ENCODE peak calls at places on chromosomes 7 and 10, in six cellular contexts. Y is A673, H is IMR-90, K is cardiac fibroblast, Q is HCT116, Z is mucosa of descending colon. X is an unnamed sample.

GRCh38 chr10:64275774-64276173 is 754.6 kb downstream of the REEP3 start:
- DNase-seq in Y (no peak), H (no peak), K (no peak), Q (no peak), Z (no peak), X (no peak)

GRCh38 chr10:31578951-31579350 is 259.9 kb downstream of the ZEB1 start:
- DNase-seq in Y (no peak), H (no peak), K (no peak), Q (no peak), Z (no peak), X (no peak)

GRCh38 chr7:144866189-144866588 is 30.3 kb upstream of the TPK1 start:
- DNase-seq in Y (no peak), H (no peak), K (no peak), Q (no peak), Z (no peak), X (no peak)

GRCh38 chr10:75546004-75546403 is 114.6 kb downstream of the LRMDA start:
- DNase-seq in Y (no peak), H (no peak), K (peak; percentile 19), Q (no peak), Z (no peak), X (peak; percentile 12)

GRCh38 chr7:2010101-2010500 is 222.6 kb downstream of the MAD1L1 start:
- DNase-seq in Y (no peak), H (no peak), K (no peak), Q (no peak), Z (peak; percentile 11), X (no peak)

GRCh38 chr10:28494420-28494819 is 38.5 kb upstream of the WAC start:
- DNase-seq in Y (no peak), H (no peak), K (no peak), Q (no peak), Z (no peak), X (no peak)

GRCh38 chr7:71652551-71652950 is 520.6 kb downstream of the GALNT17 start:
- DNase-seq in Y (no peak), H (no peak), K (no peak), Q (no peak), Z (no peak), X (no peak)

GRCh38 chr10:110074298-110074697 is 66.5 kb downstream of the ADD3 start:
- DNase-seq in Y (no peak), H (no peak), K (peak; percentile 75), Q (no peak), Z (no peak), X (peak; percentile 33)

GRCh38 chr10:89327803-89328441 is at the start of gene IFIT3:
- DNase-seq in Y (peak; percentile 91), H (peak; percentile 96), K (peak; percentile 96), Q (peak; percentile 44), Z (no peak), X (peak; percentile 98)

GRCh38 chr10:125079091-125079600 is 81.2 kb downstream of the CTBP2 start:
- DNase-seq in Y (no peak), H (no peak), K (no peak), Q (no peak), Z (no peak), X (no peak)

GRCh38 chr10:131099028-131099427 is 212.5 kb downstream of the TCERG1L start:
- DNase-seq in Y (no peak), H (no peak), K (no peak), Q (no peak), Z (no peak), X (no peak)

GRCh38 chr7:30224511-30225031 is 59.8 kb upstream of the ZNRF2 start:
- DNase-seq in Y (no peak), H (peak; percentile 30), K (peak; percentile 71), Q (no peak), Z (no peak), X (peak; percentile 94)

GRCh38 chr7:84013616-84014240 is 180.9 kb downstream of the SEMA3A start:
- DNase-seq in Y (no peak), H (no peak), K (no peak), Q (no peak), Z (no peak), X (no peak)

GRCh38 chr10:110397856-110398255 is 93.1 kb upstream of the SMNDC1 start:
- DNase-seq in Y (no peak), H (no peak), K (no peak), Q (no peak), Z (no peak), X (no peak)

GRCh38 chr10:37684765-37685164 is 172.6 kb downstream of the ZNF248 start:
- DNase-seq in Y (no peak), H (no peak), K (no peak), Q (no peak), Z (no peak), X (no peak)

GRCh38 chr10:130234171-130234965 is 98.2 kb downstream of the GLRX3 start:
- DNase-seq in Y (no peak), H (no peak), K (no peak), Q (no peak), Z (no peak), X (no peak)

GRCh38 chr7:7895004-7895650 is 73.5 kb upstream of the GLCCI1 start:
- DNase-seq in Y (no peak), H (no peak), K (no peak), Q (no peak), Z (no peak), X (no peak)

GRCh38 chr7:179209-179681 is 13.1 kb upstream of the FAM20C start:
- DNase-seq in Y (no peak), H (no peak), K (no peak), Q (no peak), Z (no peak), X (no peak)

GRCh38 chr10:31317652-31318381 is 1.2 kb upstream of the ZEB1 start:
- DNase-seq in Y (no peak), H (no peak), K (no peak), Q (no peak), Z (peak; percentile 71), X (no peak)

GRCh38 chr10:124403548-124403947 is 15.2 kb downstream of the OAT start:
- DNase-seq in Y (peak; percentile 88), H (peak; percentile 81), K (peak; percentile 89), Q (peak; percentile 89), Z (no peak), X (peak; percentile 95)

GRCh38 chr7:140485463-140486265 is 6.4 kb upstream of the MKRN1 start:
- DNase-seq in Y (no peak), H (no peak), K (no peak), Q (no peak), Z (peak; percentile 67), X (no peak)

GRCh38 chr10:13669182-13669860 is 82.6 kb downstream of the PRPF18 start:
- DNase-seq in Y (no peak), H (no peak), K (no peak), Q (no peak), Z (no peak), X (no peak)

GRCh38 chr7:48085942-48086341 is 3.1 kb upstream of the UPP1 start:
- DNase-seq in Y (no peak), H (no peak), K (no peak), Q (no peak), Z (no peak), X (no peak)

GRCh38 chr10:6757119-6757518 is 177.0 kb upstream of the PRKCQ start:
- DNase-seq in Y (no peak), H (no peak), K (no peak), Q (no peak), Z (no peak), X (no peak)

GRCh38 chr7:6640246-6640721 is 3.2 kb downstream of the ZNF316 start:
- DNase-seq in Y (peak; percentile 70), H (peak; percentile 31), K (peak; percentile 56), Q (no peak), Z (no peak), X (peak; percentile 63)

GRCh38 chr7:18499407-18500197 is 4.1 kb downstream of the HDAC9 start:
- DNase-seq in Y (no peak), H (no peak), K (peak; percentile 27), Q (no peak), Z (no peak), X (no peak)

GRCh38 chr10:17062493-17063487 is 66.8 kb downstream of the CUBN start:
- DNase-seq in Y (peak; percentile 75), H (peak; percentile 88), K (peak; percentile 75), Q (peak; percentile 86), Z (no peak), X (peak; percentile 93)

GRCh38 chr7:120464104-120464503 is 191.1 kb downstream of the KCND2 start:
- DNase-seq in Y (no peak), H (no peak), K (no peak), Q (no peak), Z (no peak), X (no peak)

GRCh38 chr7:93053946-93054943 is 63.5 kb downstream of the SAMD9 start:
- DNase-seq in Y (no peak), H (no peak), K (no peak), Q (no peak), Z (peak; percentile 47), X (no peak)

GRCh38 chr7:102875700-102876192 is 37.1 kb upstream of the LRRC17 start:
- DNase-seq in Y (peak; percentile 59), H (peak; percentile 100), K (peak; percentile 92), Q (peak; percentile 98), Z (no peak), X (peak; percentile 99)

GRCh38 chr10:4532467-4532866 is 293.5 kb upstream of the AKR1E2 start:
- DNase-seq in Y (no peak), H (peak; percentile 66), K (peak; percentile 84), Q (no peak), Z (no peak), X (peak; percentile 83)

GRCh38 chr7:17772581-17773288 is 167.6 kb downstream of the SNX13 start:
- DNase-seq in Y (no peak), H (no peak), K (peak; percentile 11), Q (no peak), Z (no peak), X (peak; percentile 6)

DNA sequence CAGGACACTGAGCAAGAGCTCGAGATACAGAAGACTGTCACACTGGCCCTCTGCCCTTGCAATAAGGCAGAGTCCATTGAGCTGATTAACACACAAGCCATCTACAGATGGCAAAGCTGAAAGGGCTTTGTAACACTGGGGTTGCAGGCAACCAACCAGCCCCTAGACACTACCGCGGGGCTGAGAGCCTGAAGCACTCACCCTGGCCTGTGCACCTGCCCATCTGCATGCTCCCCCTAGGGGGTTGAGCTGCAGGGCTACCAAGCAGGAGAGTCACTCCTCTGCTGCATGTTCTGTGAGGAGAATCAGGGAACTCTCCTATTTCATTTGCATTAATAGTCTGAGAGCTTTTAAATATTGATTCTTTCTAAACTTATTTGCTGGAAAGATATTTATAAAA is 128.1 kb upstream of the VIPR2 start:
- DNase-seq in Y (no peak), H (no peak), K (no peak), Q (no peak), Z (no peak), X (no peak)
- TF ChIP-seq CTCF in Y (no peak), H (no peak), K (no peak), Q (no peak), Z (no peak), X (no peak)

GRCh38 chr10:1696106-1696505 is 41.2 kb downstream of the ADARB2 start:
- DNase-seq in Y (no peak), H (no peak), K (no peak), Q (no peak), Z (no peak), X (no peak)

GRCh38 chr10:1698185-1698584 is 39.1 kb downstream of the ADARB2 start:
- DNase-seq in Y (no peak), H (no peak), K (no peak), Q (no peak), Z (no peak), X (no peak)
- TF ChIP-seq CTCF in Y (no peak), H (no peak), K (no peak), Q (no peak), Z (no peak), X (no peak)

GRCh38 chr10:48444266-48444665 is 137.8 kb downstream of the MAPK8 start:
- DNase-seq in Y (peak; percentile 90), H (peak; percentile 51), K (peak; percentile 57), Q (peak; percentile 12), Z (no peak), X (peak; percentile 77)
- TF ChIP-seq CTCF in Y (peak; percentile 64), H (peak; percentile 33), K (no peak), Q (peak; percentile 32), Z (no peak), X (peak; percentile 57)

GRCh38 chr10:93745411-93746065 is 12.2 kb upstream of the LGI1 start:
- DNase-seq in Y (peak; percentile 37), H (no peak), K (peak; percentile 29), Q (no peak), Z (no peak), X (peak; percentile 26)
- TF ChIP-seq CTCF in Y (peak; percentile 62), H (peak; percentile 35), K (peak; percentile 25), Q (peak; percentile 79), Z (no peak), X (peak; percentile 53)

X was measured in choroid plexus epithelial cell.